ENCODE peak calls at places on chromosomes 5 and 9, in five cellular contexts. P is NCI-H1436; J is stimulated activated CD4-positive, alpha-beta T cell treated with anti-CD3 and anti-CD28 coated beads, Interleukin-4, amount 100 ng/mL, for 4 hours; O is HuH-7; G is activated CD8-positive, alpha-beta memory T cell treated with anti-CD3 and anti-CD28 coated beads for 24 hours. A is an unnamed sample.

GRCh38 chr9:132160802-132161742 is 786 bp upstream of the NTNG2 start:
- DNase-seq in P (peak; percentile 29), J (peak; percentile 41), O (peak; percentile 70), G (peak; percentile 80), A (peak; percentile 15)

GRCh38 chr9:106875548-106875947 is 12.6 kb downstream of the ZNF462 start:
- DNase-seq in P (no peak), J (no peak), O (no peak), G (no peak), A (no peak)

GRCh38 chr5:178902849-178903248 is 7.1 kb downstream of the ZFP2 start:
- DNase-seq in P (no peak), J (no peak), O (no peak), G (no peak), A (no peak)

GRCh38 chr5:103953601-103954382 is 391.2 kb upstream of the NUDT12 start:
- DNase-seq in P (no peak), J (no peak), O (no peak), G (no peak), A (no peak)

GRCh38 chr9:128727626-128728248 is 3.8 kb upstream of the ZDHHC12 start:
- DNase-seq in P (no peak), J (no peak), O (no peak), G (no peak), A (no peak)

GRCh38 chr5:746258-746761 is 38.2 kb downstream of the ZDHHC11B start:
- DNase-seq in P (no peak), J (no peak), O (no peak), G (no peak), A (no peak)

GRCh38 chr5:17228833-17229291 is 11.4 kb downstream of the BASP1 start:
- DNase-seq in P (no peak), J (no peak), O (no peak), G (no peak), A (peak; percentile 32)

GRCh38 chr9:2524601-2525000 is 97.0 kb upstream of the VLDLR start:
- DNase-seq in P (no peak), J (no peak), O (no peak), G (no peak), A (no peak)

GRCh38 chr5:177389368-177390169 is 5.3 kb downstream of the SLC34A1 start:
- DNase-seq in P (no peak), J (no peak), O (no peak), G (peak; percentile 72), A (no peak)

GRCh38 chr5:73464016-73464745 is 15.6 kb upstream of the FOXD1 start:
- DNase-seq in P (no peak), J (no peak), O (no peak), G (no peak), A (peak; percentile 2)

GRCh38 chr5:175560011-175560410 is 81.7 kb downstream of the SFXN1 start:
- DNase-seq in P (no peak), J (no peak), O (no peak), G (no peak), A (no peak)

GRCh38 chr9:94807556-94807955 is 81.1 kb downstream of the AOPEP start:
- DNase-seq in P (no peak), J (no peak), O (no peak), G (no peak), A (no peak)

GRCh38 chr9:114207845-114208244 is 52.5 kb downstream of the COL27A1 start:
- DNase-seq in P (no peak), J (no peak), O (no peak), G (no peak), A (no peak)

GRCh38 chr9:4792572-4793411 is at the start of gene RCL1:
- DNase-seq in P (peak; percentile 94), J (peak; percentile 94), O (peak; percentile 83), G (peak; percentile 97), A (peak; percentile 99)

GRCh38 chr9:134406366-134407122 is 80.3 kb downstream of the RXRA start:
- DNase-seq in P (no peak), J (no peak), O (no peak), G (no peak), A (no peak)

GRCh38 chr5:55638455-55638854 is 73.7 kb downstream of the SLC38A9 start:
- DNase-seq in P (no peak), J (no peak), O (no peak), G (no peak), A (no peak)

GRCh38 chr5:79225026-79225425 is 10.9 kb upstream of the JMY start:
- DNase-seq in P (no peak), J (no peak), O (no peak), G (no peak), A (no peak)

GRCh38 chr5:137619191-137619870 is 116.6 kb downstream of the KLHL3 start:
- DNase-seq in P (no peak), J (no peak), O (no peak), G (no peak), A (peak; percentile 43)

GRCh38 chr9:88243736-88244135 is 105.5 kb upstream of the SPATA31C2 start:
- DNase-seq in P (no peak), J (no peak), O (no peak), G (no peak), A (no peak)

GRCh38 chr5:158812381-158812780 is 287.3 kb downstream of the EBF1 start:
- DNase-seq in P (no peak), J (peak; percentile 31), O (no peak), G (peak; percentile 71), A (no peak)

GRCh38 chr5:67673618-67674017 is 477.0 kb upstream of the CD180 start:
- DNase-seq in P (no peak), J (no peak), O (no peak), G (no peak), A (no peak)

GRCh38 chr9:112884086-112884485 is 6.6 kb downstream of the SLC46A2 start:
- DNase-seq in P (no peak), J (no peak), O (no peak), G (peak; percentile 24), A (no peak)

GRCh38 chr5:157542282-157542966 is 33.2 kb downstream of the ADAM19 start:
- DNase-seq in P (no peak), J (no peak), O (no peak), G (no peak), A (no peak)

GRCh38 chr5:69252437-69252836 is 17.8 kb downstream of the CDK7 start:
- DNase-seq in P (no peak), J (no peak), O (no peak), G (no peak), A (no peak)

GRCh38 chr5:103228588-103228987 is 30.0 kb upstream of the MACIR start:
- DNase-seq in P (no peak), J (no peak), O (no peak), G (no peak), A (no peak)

GRCh38 chr5:56698463-56699381 is 116.6 kb upstream of the MAP3K1 start:
- DNase-seq in P (no peak), J (no peak), O (no peak), G (no peak), A (peak; percentile 40)

GRCh38 chr9:113221800-113222481 is 597 bp downstream of the SLC31A1 start:
- DNase-seq in P (no peak), J (no peak), O (no peak), G (no peak), A (peak; percentile 14)

GRCh38 chr9:108551030-108551964 is 304.5 kb downstream of the ACTL7B start:
- DNase-seq in P (peak; percentile 69), J (no peak), O (no peak), G (no peak), A (no peak)

GRCh38 chr9:110047955-110048472 is 159.9 kb downstream of the C9orf152 start:
- DNase-seq in P (no peak), J (peak; percentile 10), O (no peak), G (peak; percentile 69), A (peak; percentile 11)

GRCh38 chr5:61082516-61083280 is 79.6 kb downstream of the SMIM15 start:
- DNase-seq in P (no peak), J (no peak), O (no peak), G (no peak), A (no peak)

GRCh38 chr9:89052470-89053097 is 61.3 kb downstream of the S1PR3 start:
- DNase-seq in P (no peak), J (no peak), O (no peak), G (no peak), A (no peak)

GRCh38 chr5:132746592-132747063 is 598 bp upstream of the CCNI2 start:
- DNase-seq in P (no peak), J (no peak), O (no peak), G (no peak), A (no peak)

GRCh38 chr9:89632136-89633135 is 27.6 kb downstream of the GADD45G start:
- DNase-seq in P (no peak), J (no peak), O (no peak), G (no peak), A (no peak)

GRCh38 chr5:140317859-140318258 is 15.0 kb upstream of the PFDN1 start:
- DNase-seq in P (no peak), J (no peak), O (no peak), G (no peak), A (no peak)

GRCh38 chr9:123725389-123725788 is 204.5 kb downstream of the DENND1A start:
- DNase-seq in P (no peak), J (no peak), O (no peak), G (no peak), A (no peak)

GRCh38 chr5:77426670-77427069 is 65.4 kb downstream of the WDR41 start:
- DNase-seq in P (no peak), J (no peak), O (no peak), G (no peak), A (no peak)

GRCh38 chr9:99925542-99925941 is 19.1 kb downstream of the STX17 start:
- DNase-seq in P (no peak), J (no peak), O (no peak), G (no peak), A (no peak)

GRCh38 chr9:31470051-31470450 is 914.4 kb upstream of the ACO1 start:
- DNase-seq in P (no peak), J (no peak), O (no peak), G (no peak), A (no peak)

GRCh38 chr5:172110921-172111873 is 76.8 kb downstream of the STK10 start:
- DNase-seq in P (peak; percentile 8), J (peak; percentile 73), O (no peak), G (peak; percentile 89), A (no peak)

A was measured in NCI-H2081.